ENCODE peak calls at places on chromosomes 1 and 21, in five cellular contexts. Y is Peyer's patch, T is astrocyte of the spinal cord, I is uterus, D is fibroblast of pulmonary artery. W is an unnamed sample.

GRCh38 chr21:28657576-28657975 is 335.1 kb downstream of the LTN1 start:
- DNase-seq in Y (no peak), T (no peak), I (no peak), D (no peak), W (no peak)

GRCh38 chr1:165924096-165924495 is 96.7 kb downstream of the UCK2 start:
- DNase-seq in Y (no peak), T (no peak), I (no peak), D (peak), W (no peak)

GRCh38 chr1:181028241-181029014 is 5.4 kb upstream of the MR1 start:
- DNase-seq in Y (no peak), T (peak), I (no peak), D (no peak), W (peak)

GRCh38 chr1:145795257-145795881 is 28.5 kb downstream of the RNF115 start:
- DNase-seq in Y (no peak), T (no peak), I (no peak), D (no peak), W (no peak)

GRCh38 chr1:45752441-45753052 is 2.1 kb upstream of the IPP start:
- DNase-seq in Y (no peak), T (no peak), I (no peak), D (peak), W (peak)

GRCh38 chr1:78223417-78224215 is 177.8 kb downstream of the GIPC2 start:
- DNase-seq in Y (no peak), T (peak), I (no peak), D (peak), W (peak)

GRCh38 chr1:45864765-45865164 is 61.4 kb downstream of the MAST2 start:
- DNase-seq in Y (no peak), T (peak), I (no peak), D (peak), W (peak)

GRCh38 chr1:188425687-188426086 is 1596.9 kb downstream of the PLA2G4A start:
- DNase-seq in Y (no peak), T (peak), I (no peak), D (peak), W (peak)

GRCh38 chr1:85047472-85048295 is 616 bp downstream of the MCOLN3 start:
- DNase-seq in Y (no peak), T (no peak), I (peak), D (peak), W (no peak)

GRCh38 chr21:14361958-14362357 is 21.0 kb downstream of the HSPA13 start:
- DNase-seq in Y (no peak), T (peak), I (no peak), D (peak), W (peak)

GRCh38 chr1:77134359-77134758 is 84.9 kb downstream of the PIGK start:
- DNase-seq in Y (no peak), T (no peak), I (no peak), D (peak), W (peak)

GRCh38 chr21:38170705-38171682 is 85.8 kb upstream of the KCNJ15 start:
- DNase-seq in Y (no peak), T (peak), I (no peak), D (peak), W (peak)

GRCh38 chr1:52192024-52192423 is 50.1 kb downstream of the ZFYVE9 start:
- DNase-seq in Y (no peak), T (no peak), I (no peak), D (no peak), W (no peak)

GRCh38 chr1:214632091-214632490 is 29.1 kb downstream of the CENPF start:
- DNase-seq in Y (peak), T (no peak), I (no peak), D (no peak), W (no peak)

GRCh38 chr1:53076721-53077598 is 14.9 kb downstream of the PODN start:
- DNase-seq in Y (no peak), T (no peak), I (no peak), D (no peak), W (no peak)

GRCh38 chr1:205593532-205593931 is 38.3 kb downstream of the ELK4 start:
- DNase-seq in Y (no peak), T (no peak), I (no peak), D (no peak), W (no peak)

GRCh38 chr1:41580021-41580420 is 95.5 kb upstream of the EDN2 start:
- DNase-seq in Y (no peak), T (no peak), I (no peak), D (no peak), W (no peak)

GRCh38 chr1:109253803-109254620 is 4.7 kb downstream of the CELSR2 start:
- DNase-seq in Y (no peak), T (no peak), I (no peak), D (no peak), W (no peak)

GRCh38 chr1:6245869-6246496 is 2.0 kb downstream of the HES3 start:
- DNase-seq in Y (no peak), T (peak), I (no peak), D (no peak), W (no peak)

GRCh38 chr1:182698977-182699672 is 14.7 kb upstream of the RGS8 start:
- DNase-seq in Y (no peak), T (no peak), I (peak), D (peak), W (peak)

GRCh38 chr1:182699673-182700350 is 15.4 kb upstream of the RGS8 start:
- DNase-seq in Y (no peak), T (peak), I (no peak), D (no peak), W (no peak)

GRCh38 chr1:182703539-182703938 is 19.2 kb upstream of the RGS8 start:
- DNase-seq in Y (no peak), T (no peak), I (no peak), D (no peak), W (no peak)

GRCh38 chr1:182702826-182703524 is 18.6 kb upstream of the RGS8 start:
- DNase-seq in Y (no peak), T (no peak), I (no peak), D (no peak), W (no peak)

GRCh38 chr1:182700351-182700709 is 15.9 kb upstream of the RGS8 start:
- DNase-seq in Y (no peak), T (no peak), I (no peak), D (no peak), W (no peak)
- H3K4me3 ChIP-seq in Y (no peak), T (no peak), I (no peak), D (no peak), W (no peak)

GRCh38 chr1:2093055-2093454 is 42.8 kb downstream of the PRKCZ start:
- DNase-seq in Y (no peak), T (no peak), I (no peak), D (no peak), W (no peak)

GRCh38 chr1:2093636-2094035 is 43.4 kb downstream of the PRKCZ start:
- DNase-seq in Y (no peak), T (no peak), I (no peak), D (no peak), W (no peak)

GRCh38 chr1:2089051-2089450 is 38.8 kb downstream of the PRKCZ start:
- DNase-seq in Y (no peak), T (no peak), I (no peak), D (no peak), W (no peak)

GRCh38 chr1:2090216-2090890 is 40.1 kb downstream of the PRKCZ start:
- DNase-seq in Y (no peak), T (no peak), I (no peak), D (no peak), W (no peak)

GRCh38 chr1:2091611-2092604 is 41.7 kb downstream of the PRKCZ start:
- DNase-seq in Y (peak), T (peak), I (no peak), D (no peak), W (peak)
- TF ChIP-seq CTCF in Y (peak), T (peak), I (no peak), D (peak), W (peak)

DNA sequence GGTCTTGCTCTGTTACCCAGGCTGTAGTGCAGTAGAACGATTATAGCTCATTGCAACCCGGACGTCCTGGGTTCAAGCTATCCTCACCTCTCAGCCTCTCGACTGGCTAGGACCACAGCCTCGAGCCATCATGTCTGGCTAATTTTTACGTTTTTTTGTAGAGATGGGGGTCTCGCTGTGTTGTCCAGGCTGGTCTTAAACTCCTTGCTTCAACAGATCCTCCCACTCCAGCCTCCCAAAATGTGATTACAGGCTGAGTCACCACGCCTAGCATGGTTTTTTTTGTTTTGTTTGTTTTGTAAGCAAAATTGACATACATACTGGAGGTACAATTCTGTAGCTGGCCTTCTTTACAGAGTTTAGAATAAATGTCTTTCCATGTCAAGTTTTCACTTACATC is 994 bp upstream of the LAMTOR5 start:
- DNase-seq in Y (no peak), T (no peak), I (no peak), D (no peak), W (peak)
- H3K4me3 ChIP-seq in Y (peak), T (no peak), I (no peak), D (no peak), W (peak)

DNA sequence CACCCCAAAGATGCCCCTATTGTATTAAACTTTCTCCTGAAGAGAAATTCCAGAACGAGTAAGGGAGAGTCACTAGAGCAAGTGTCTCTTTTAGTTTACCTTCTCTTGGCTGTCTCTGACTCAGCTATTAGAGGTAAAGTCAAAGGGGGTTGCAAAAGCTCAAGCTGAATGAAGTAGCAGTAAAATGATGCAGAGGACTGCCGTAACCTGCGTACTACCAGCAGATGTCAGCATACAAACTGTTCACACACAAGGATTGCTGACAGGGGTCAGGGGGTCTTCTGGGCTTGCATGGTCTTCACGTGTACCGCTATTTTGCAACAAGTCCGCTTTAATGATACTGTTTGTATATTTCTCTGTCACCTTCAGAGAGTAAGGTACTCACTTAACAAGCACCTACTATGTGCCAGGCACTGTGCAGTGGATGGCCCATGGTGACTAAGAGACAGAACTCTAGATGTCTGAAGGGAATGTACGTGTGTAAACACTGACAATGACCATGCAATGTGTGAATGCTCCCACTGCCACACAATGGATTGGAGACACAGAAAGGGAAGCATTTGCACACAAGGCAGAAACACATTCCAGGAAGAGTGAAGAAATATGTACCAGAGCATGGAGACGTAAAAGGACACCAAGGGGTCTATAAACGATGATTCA is 34.9 kb downstream of the CHML start:
- DNase-seq in Y (no peak), T (no peak), I (no peak), D (peak), W (peak)
- TF ChIP-seq CTCF in Y (no peak), T (peak), I (no peak), D (peak), W (peak)